ENCODE peak calls at places on chromosome 4, in nine cellular contexts. E is LNCaP clone FGC; O is RWPE1; B is endothelial cell; T is cardiac fibroblast; I is activated CD8-positive, alpha-beta T cell treated with anti-CD3 and anti-CD28 coated beads for 36 hours; H is lower lobe of right lung; N is GM06990; V is neural crest cell. L is an unnamed sample.

GRCh38 chr4:127809173-127809800 is 27.2 kb downstream of the HSPA4L start:
- DNase-seq in E (no peak), O (no peak), B (peak; percentile 5), T (peak; percentile 18), I (no peak), H (no peak), N (no peak), V (no peak), L (no peak)

GRCh38 chr4:5399790-5400421 is 308.5 kb downstream of the EVC2 start:
- DNase-seq in E (no peak), O (peak; percentile 36), B (peak; percentile 52), T (peak; percentile 53), I (no peak), H (no peak), N (no peak), V (peak; percentile 41), L (no peak)

GRCh38 chr4:140071806-140072205 is 82.2 kb downstream of the MAML3 start:
- DNase-seq in E (no peak), O (no peak), B (no peak), T (peak; percentile 97), I (peak; percentile 94), H (no peak), N (peak; percentile 36), V (no peak), L (peak; percentile 36)

GRCh38 chr4:5783486-5783885 is 72.5 kb downstream of the EVC start:
- DNase-seq in E (no peak), O (no peak), B (no peak), T (no peak), I (no peak), H (no peak), N (no peak), V (no peak), L (no peak)

GRCh38 chr4:112933790-112934189 is 115.7 kb upstream of the ANK2 start:
- DNase-seq in E (no peak), O (no peak), B (no peak), T (no peak), I (no peak), H (no peak), N (no peak), V (no peak), L (no peak)

GRCh38 chr4:3874525-3875110 is 108.4 kb downstream of the ADRA2C start:
- DNase-seq in E (no peak), O (no peak), B (no peak), T (no peak), I (no peak), H (peak; percentile 6), N (no peak), V (no peak), L (no peak)

GRCh38 chr4:137226900-137227299 is 305.4 kb downstream of the PCDH18 start:
- DNase-seq in E (no peak), O (peak; percentile 13), B (peak; percentile 9), T (peak; percentile 48), I (no peak), H (no peak), N (no peak), V (no peak), L (no peak)

GRCh38 chr4:4969298-4969697 is 50.0 kb downstream of the CYTL1 start:
- DNase-seq in E (no peak), O (peak; percentile 19), B (no peak), T (peak; percentile 9), I (no peak), H (no peak), N (no peak), V (no peak), L (no peak)

GRCh38 chr4:39713691-39714090 is 15.8 kb downstream of the UBE2K start:
- DNase-seq in E (no peak), O (no peak), B (no peak), T (peak; percentile 74), I (no peak), H (no peak), N (peak; percentile 43), V (no peak), L (no peak)

GRCh38 chr4:187125062-187125461 is 401.4 kb upstream of the FAT1 start:
- DNase-seq in E (no peak), O (no peak), B (no peak), T (no peak), I (no peak), H (no peak), N (no peak), V (no peak), L (no peak)

DNA sequence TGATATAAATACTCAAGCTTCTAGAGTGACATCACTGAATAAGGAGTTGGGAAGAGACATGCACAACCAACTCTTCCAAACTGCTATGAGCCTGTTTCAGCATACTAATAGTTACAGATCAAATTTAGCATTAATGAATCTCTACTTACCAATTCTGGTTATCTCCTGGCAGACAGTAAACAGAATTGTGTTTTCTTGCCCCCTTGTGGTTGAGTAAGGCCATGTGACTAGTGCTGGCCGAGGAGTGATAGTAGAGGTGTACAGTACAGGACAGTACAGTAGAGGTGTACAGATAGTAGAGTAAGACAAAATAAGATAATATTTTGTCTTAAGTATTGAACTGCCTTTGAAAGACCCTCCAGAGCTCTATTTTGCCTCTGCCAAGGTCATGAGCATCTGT is 681.4 kb downstream of the GABRG1 start:
- DNase-seq in E (peak; percentile 7), O (peak; percentile 1), B (no peak), T (peak; percentile 1), I (no peak), H (no peak), N (no peak), V (no peak), L (no peak)
- TF ChIP-seq CTCF in E (peak; percentile 77), O (no peak), B (no peak), T (peak; percentile 13), I (no peak), H (no peak), N (peak; percentile 60), V (peak; percentile 64), L (peak; percentile 37)

GRCh38 chr4:169031392-169031791 is 21.3 kb upstream of the CBR4 start:
- DNase-seq in E (no peak), O (no peak), B (no peak), T (no peak), I (no peak), H (no peak), N (no peak), V (no peak), L (no peak)
- TF ChIP-seq CTCF in E (no peak), O (no peak), B (no peak), T (no peak), I (no peak), H (no peak), N (no peak), V (no peak), L (no peak)

DNA sequence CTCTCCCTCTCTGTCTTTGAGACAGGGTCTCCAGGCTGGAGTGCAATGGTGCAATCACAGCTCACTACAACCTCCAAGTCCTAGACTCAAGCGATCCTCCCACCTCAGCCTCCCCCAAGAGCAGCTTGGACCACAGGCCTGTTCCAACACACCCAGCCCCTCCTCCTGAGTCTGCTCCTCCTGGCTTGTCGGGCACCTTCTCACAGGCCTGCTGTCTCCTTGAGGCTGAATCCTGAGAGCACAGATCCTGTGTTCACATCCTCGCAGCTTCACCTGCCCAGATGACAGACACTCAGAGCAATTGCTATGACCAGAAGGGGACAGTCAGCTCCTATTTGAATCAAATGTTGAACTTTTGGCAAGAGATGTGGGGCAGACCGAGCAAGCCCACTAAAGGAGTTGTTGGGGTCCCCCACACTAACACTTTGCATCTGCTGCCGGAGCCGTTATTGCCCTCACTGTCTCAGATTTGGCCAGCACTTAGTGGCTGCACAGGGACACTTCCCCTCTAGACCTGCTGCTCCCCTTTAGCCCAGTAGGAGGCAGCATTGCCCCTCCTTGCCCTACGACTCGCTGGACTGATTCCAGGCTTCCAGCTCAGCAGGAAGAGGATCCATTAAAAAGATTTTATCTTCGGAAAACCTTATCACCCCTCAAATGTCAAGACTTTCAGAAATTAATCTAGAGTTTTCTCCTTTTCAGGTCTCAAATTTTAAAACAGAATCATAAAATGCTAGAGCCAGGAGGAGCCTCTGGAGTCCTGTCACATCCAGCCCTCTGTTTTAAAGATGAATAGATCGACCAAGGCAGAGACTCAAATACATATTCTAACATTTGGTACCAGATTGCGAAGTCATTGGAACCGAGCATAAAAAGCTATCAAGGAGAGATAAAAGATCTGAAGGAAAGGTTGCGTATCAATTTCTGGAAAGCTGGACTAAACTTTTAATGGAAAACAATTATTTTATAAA is 113.7 kb downstream of the USP46 start:
- DNase-seq in E (peak; percentile 30), O (peak; percentile 75), B (peak; percentile 81), T (peak; percentile 75), I (peak; percentile 62), H (peak; percentile 67), N (peak; percentile 12), V (peak; percentile 82), L (peak; percentile 72)
- TF ChIP-seq CTCF in E (peak; percentile 99), O (peak; percentile 79), B (peak; percentile 79), T (peak; percentile 96), I (peak; percentile 83), H (peak; percentile 94), N (peak; percentile 98), V (peak; percentile 96), L (peak; percentile 98)

GRCh38 chr4:83961575-83961974 is 425.7 kb downstream of the GPAT3 start:
- DNase-seq in E (peak; percentile 4), O (peak; percentile 5), B (no peak), T (peak; percentile 56), I (no peak), H (no peak), N (no peak), V (no peak), L (no peak)
- TF ChIP-seq CTCF in E (peak; percentile 37), O (no peak), B (no peak), T (peak; percentile 24), I (no peak), H (no peak), N (no peak), V (no peak), L (no peak)

DNA sequence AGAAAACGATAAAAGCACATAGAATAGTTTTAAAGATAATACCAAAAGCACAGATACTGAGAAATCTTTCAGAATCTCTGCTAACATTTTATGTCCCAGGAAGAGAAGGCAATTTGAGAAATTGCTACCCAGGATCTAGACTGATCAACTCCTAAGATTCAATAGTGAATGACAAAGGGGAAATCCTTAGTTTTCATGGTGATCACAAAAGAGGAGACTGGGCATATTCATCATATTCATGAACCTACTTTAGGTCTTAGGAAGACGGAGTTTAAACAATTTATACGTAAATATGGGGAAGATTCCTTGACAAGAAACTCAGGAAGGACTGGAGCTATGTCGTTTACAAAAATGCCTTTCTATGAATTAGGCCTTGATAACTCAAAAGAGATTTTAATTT is 87.3 kb downstream of the SHISA3 start:
- DNase-seq in E (no peak), O (no peak), B (no peak), T (no peak), I (no peak), H (no peak), N (no peak), V (no peak), L (no peak)
- TF ChIP-seq CTCF in E (no peak), O (no peak), B (no peak), T (no peak), I (no peak), H (no peak), N (no peak), V (no peak), L (no peak)

DNA sequence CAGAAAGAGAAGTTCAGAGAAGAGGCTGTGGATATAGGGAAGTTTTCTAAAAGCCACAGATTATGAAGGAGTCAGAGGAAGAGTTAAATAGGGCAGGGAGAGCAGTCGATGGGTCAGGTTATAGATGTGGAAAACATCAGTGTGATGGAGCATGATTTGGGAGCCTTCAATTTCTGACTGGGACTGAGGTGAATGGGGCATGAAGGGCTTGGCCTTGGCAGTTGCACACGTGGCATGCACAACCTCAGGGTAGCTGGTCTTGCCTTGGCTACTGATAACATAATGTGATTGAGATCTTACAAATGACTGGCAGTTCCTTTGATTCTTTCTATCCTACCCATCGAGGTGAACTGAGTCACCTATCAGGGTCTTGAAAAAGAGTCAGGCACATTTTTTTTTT is 59.7 kb downstream of the AFM start:
- DNase-seq in E (no peak), O (no peak), B (no peak), T (no peak), I (no peak), H (no peak), N (no peak), V (no peak), L (no peak)
- TF ChIP-seq CTCF in E (no peak), O (no peak), B (no peak), T (no peak), I (no peak), H (no peak), N (no peak), V (no peak), L (no peak)

L was measured in GM13977.